ENCODE peak calls at places on chromosomes 1 and 21, in seven cellular contexts. E, M, Y, J, G, H and U are unnamed samples.

GRCh38 chr1:53410100-53410541 is 49.1 kb upstream of the DMRTB1 start:
- DNase-seq in E (no peak), M (no peak), Y (no peak), J (no peak), G (no peak), H (no peak), U (no peak)

GRCh38 chr1:205072881-205073280 is 11.4 kb downstream of the TMEM81 start:
- DNase-seq in E (no peak), M (no peak), Y (no peak), J (no peak), G (no peak), H (no peak), U (no peak)

GRCh38 chr1:20446796-20447195 is 39.2 kb downstream of the CAMK2N1 start:
- DNase-seq in E (no peak), M (no peak), Y (no peak), J (no peak), G (no peak), H (no peak), U (no peak)

GRCh38 chr1:38436749-38437148 is 390.2 kb upstream of the POU3F1 start:
- DNase-seq in E (no peak), M (no peak), Y (no peak), J (no peak), G (no peak), H (no peak), U (no peak)

GRCh38 chr1:242523968-242524570 is 428 bp downstream of the PLD5 start:
- DNase-seq in E (no peak), M (peak; percentile 6), Y (peak; percentile 70), J (no peak), G (peak; percentile 58), H (no peak), U (peak; percentile 23)

GRCh38 chr1:30173560-30173959 is 549.8 kb downstream of the MATN1 start:
- DNase-seq in E (no peak), M (no peak), Y (no peak), J (no peak), G (no peak), H (no peak), U (no peak)

GRCh38 chr21:46562964-46563607 is 41.8 kb downstream of the S100B start:
- DNase-seq in E (no peak), M (no peak), Y (no peak), J (no peak), G (peak; percentile 7), H (no peak), U (no peak)

GRCh38 chr1:99277066-99277465 is 12.8 kb downstream of the PLPPR4 start:
- DNase-seq in E (no peak), M (no peak), Y (no peak), J (no peak), G (no peak), H (no peak), U (no peak)

GRCh38 chr1:167223144-167224103 is 2.7 kb downstream of the POU2F1 start:
- DNase-seq in E (no peak), M (no peak), Y (no peak), J (no peak), G (peak; percentile 46), H (no peak), U (no peak)

GRCh38 chr1:234573711-234574299 is 36.2 kb downstream of the IRF2BP2 start:
- DNase-seq in E (no peak), M (no peak), Y (no peak), J (no peak), G (no peak), H (no peak), U (no peak)

GRCh38 chr21:43767980-43768867 is 7.9 kb downstream of the CSTB start:
- DNase-seq in E (peak; percentile 84), M (no peak), Y (no peak), J (no peak), G (no peak), H (peak; percentile 62), U (no peak)

GRCh38 chr1:110674337-110675059 is at the start of gene KCNA3:
- DNase-seq in E (no peak), M (no peak), Y (peak; percentile 81), J (peak; percentile 68), G (peak; percentile 80), H (peak; percentile 47), U (no peak)

GRCh38 chr1:6037338-6037762 is 8.3 kb upstream of the KCNAB2 start:
- DNase-seq in E (no peak), M (no peak), Y (no peak), J (no peak), G (no peak), H (no peak), U (no peak)

GRCh38 chr1:209160230-209160629 is 423.3 kb upstream of the CAMK1G start:
- DNase-seq in E (no peak), M (no peak), Y (no peak), J (no peak), G (no peak), H (no peak), U (no peak)

GRCh38 chr1:216553040-216553439 is 129.8 kb upstream of the USH2A start:
- DNase-seq in E (no peak), M (no peak), Y (no peak), J (no peak), G (no peak), H (no peak), U (no peak)

GRCh38 chr1:105795741-105796140 is 1260.7 kb upstream of the PRMT6 start:
- DNase-seq in E (no peak), M (no peak), Y (no peak), J (no peak), G (no peak), H (no peak), U (no peak)